ENCODE peak calls at places on chromosomes 7 and 10, in five cellular contexts. One of them, this sample, is unnamed.
A peak's percentile ranks its signal among the peaks of the same experiment; 100 is the strongest.

GRCh38 chr10:28684986-28685580 is 7.8 kb downstream of the BAMBI start:
- DNase-seq in BJ: no peak
- DNase-seq in mesenchymal stem cell: peak; percentile 59
- DNase-seq in stimulated activated CD4-positive, alpha-beta T cell treated with anti-CD3 and anti-CD28 coated beads, Interleukin-1b, Interleukin-23, amount 100 ng/mL, for 24 hours: no peak
- DNase-seq in CD4-positive, alpha-beta memory T cell: no peak
- DNase-seq in this sample: no peak

GRCh38 chr10:10792681-10793080 is 225.0 kb upstream of the CELF2 start:
- DNase-seq in stimulated activated CD4-positive, alpha-beta T cell treated with anti-CD3 and anti-CD28 coated beads, Interleukin-1b, Interleukin-23, amount 100 ng/mL, for 24 hours: no peak
- DNase-seq in mesenchymal stem cell: peak; percentile 77
- DNase-seq in CD4-positive, alpha-beta memory T cell: no peak
- DNase-seq in BJ: peak; percentile 60
- DNase-seq in this sample: no peak

GRCh38 chr10:69492746-69493462 is 41.6 kb downstream of the TSPAN15 start:
- DNase-seq in BJ: no peak
- DNase-seq in stimulated activated CD4-positive, alpha-beta T cell treated with anti-CD3 and anti-CD28 coated beads, Interleukin-1b, Interleukin-23, amount 100 ng/mL, for 24 hours: no peak
- DNase-seq in CD4-positive, alpha-beta memory T cell: no peak
- DNase-seq in mesenchymal stem cell: no peak
- DNase-seq in this sample: peak; percentile 57

GRCh38 chr10:103493362-103493871 is at the start of gene NEURL1:
- DNase-seq in mesenchymal stem cell: no peak
- DNase-seq in stimulated activated CD4-positive, alpha-beta T cell treated with anti-CD3 and anti-CD28 coated beads, Interleukin-1b, Interleukin-23, amount 100 ng/mL, for 24 hours: no peak
- DNase-seq in CD4-positive, alpha-beta memory T cell: peak; percentile 26
- DNase-seq in BJ: no peak
- DNase-seq in this sample: no peak

GRCh38 chr10:3225589-3225988 is 53.0 kb upstream of the PITRM1 start:
- DNase-seq in CD4-positive, alpha-beta memory T cell: no peak
- DNase-seq in BJ: peak; percentile 38
- DNase-seq in stimulated activated CD4-positive, alpha-beta T cell treated with anti-CD3 and anti-CD28 coated beads, Interleukin-1b, Interleukin-23, amount 100 ng/mL, for 24 hours: no peak
- DNase-seq in mesenchymal stem cell: peak; percentile 55
- DNase-seq in this sample: no peak

GRCh38 chr7:83347836-83348482 is 185.3 kb upstream of the PCLO start:
- DNase-seq in BJ: no peak
- DNase-seq in stimulated activated CD4-positive, alpha-beta T cell treated with anti-CD3 and anti-CD28 coated beads, Interleukin-1b, Interleukin-23, amount 100 ng/mL, for 24 hours: no peak
- DNase-seq in CD4-positive, alpha-beta memory T cell: no peak
- DNase-seq in mesenchymal stem cell: peak; percentile 85
- DNase-seq in this sample: no peak

GRCh38 chr10:116721991-116722392 is 20.4 kb downstream of the HSPA12A start:
- DNase-seq in BJ: no peak
- DNase-seq in CD4-positive, alpha-beta memory T cell: no peak
- DNase-seq in stimulated activated CD4-positive, alpha-beta T cell treated with anti-CD3 and anti-CD28 coated beads, Interleukin-1b, Interleukin-23, amount 100 ng/mL, for 24 hours: no peak
- DNase-seq in mesenchymal stem cell: peak; percentile 49
- DNase-seq in this sample: no peak

GRCh38 chr7:15998617-15999016 is 312.1 kb upstream of the MEOX2 start:
- DNase-seq in BJ: no peak
- DNase-seq in stimulated activated CD4-positive, alpha-beta T cell treated with anti-CD3 and anti-CD28 coated beads, Interleukin-1b, Interleukin-23, amount 100 ng/mL, for 24 hours: no peak
- DNase-seq in mesenchymal stem cell: no peak
- DNase-seq in CD4-positive, alpha-beta memory T cell: no peak
- DNase-seq in this sample: no peak

GRCh38 chr10:116752969-116753665 is 10.8 kb upstream of the HSPA12A start:
- DNase-seq in CD4-positive, alpha-beta memory T cell: no peak
- DNase-seq in BJ: no peak
- DNase-seq in stimulated activated CD4-positive, alpha-beta T cell treated with anti-CD3 and anti-CD28 coated beads, Interleukin-1b, Interleukin-23, amount 100 ng/mL, for 24 hours: no peak
- DNase-seq in mesenchymal stem cell: no peak
- DNase-seq in this sample: peak; percentile 74

GRCh38 chr10:88810196-88810961 is 7.8 kb downstream of the LIPM start:
- DNase-seq in stimulated activated CD4-positive, alpha-beta T cell treated with anti-CD3 and anti-CD28 coated beads, Interleukin-1b, Interleukin-23, amount 100 ng/mL, for 24 hours: no peak
- DNase-seq in BJ: peak; percentile 29
- DNase-seq in CD4-positive, alpha-beta memory T cell: peak; percentile 50
- DNase-seq in mesenchymal stem cell: peak; percentile 61
- DNase-seq in this sample: no peak

GRCh38 chr10:70265032-70265689 is 18.6 kb downstream of the NPFFR1 start:
- DNase-seq in stimulated activated CD4-positive, alpha-beta T cell treated with anti-CD3 and anti-CD28 coated beads, Interleukin-1b, Interleukin-23, amount 100 ng/mL, for 24 hours: no peak
- DNase-seq in CD4-positive, alpha-beta memory T cell: no peak
- DNase-seq in mesenchymal stem cell: no peak
- DNase-seq in BJ: no peak
- DNase-seq in this sample: no peak

GRCh38 chr7:106371629-106372028 is 86.8 kb upstream of the NAMPT start:
- DNase-seq in BJ: no peak
- DNase-seq in stimulated activated CD4-positive, alpha-beta T cell treated with anti-CD3 and anti-CD28 coated beads, Interleukin-1b, Interleukin-23, amount 100 ng/mL, for 24 hours: no peak
- DNase-seq in CD4-positive, alpha-beta memory T cell: no peak
- DNase-seq in mesenchymal stem cell: no peak
- DNase-seq in this sample: no peak

GRCh38 chr10:118950190-118950658 is 79.3 kb upstream of the NANOS1 start:
- DNase-seq in BJ: no peak
- DNase-seq in mesenchymal stem cell: no peak
- DNase-seq in stimulated activated CD4-positive, alpha-beta T cell treated with anti-CD3 and anti-CD28 coated beads, Interleukin-1b, Interleukin-23, amount 100 ng/mL, for 24 hours: no peak
- DNase-seq in CD4-positive, alpha-beta memory T cell: no peak
- DNase-seq in this sample: no peak

This sample was measured in sciatic nerve.